ENCODE peak calls at places on chromosome 12, in six cellular contexts. One of them, this sample, is unnamed.

GRCh38 chr12:79925492-79925891 is 9.4 kb downstream of the PPP1R12A start:
- DNase-seq in kidney: no peak
- DNase-seq in heart right ventricle: no peak
- DNase-seq in breast epithelium: no peak
- DNase-seq in adrenal gland: no peak
- DNase-seq in psoas muscle: no peak
- DNase-seq in this sample: no peak

GRCh38 chr12:111424189-111424792 is 18.6 kb downstream of the SH2B3 start:
- DNase-seq in adrenal gland: no peak
- DNase-seq in heart right ventricle: no peak
- DNase-seq in psoas muscle: no peak
- DNase-seq in kidney: no peak
- DNase-seq in breast epithelium: no peak
- DNase-seq in this sample: no peak

GRCh38 chr12:110726018-110726417 is 16.7 kb downstream of the PPP1CC start:
- DNase-seq in kidney: no peak
- DNase-seq in psoas muscle: no peak
- DNase-seq in adrenal gland: no peak
- DNase-seq in heart right ventricle: no peak
- DNase-seq in breast epithelium: no peak
- DNase-seq in this sample: no peak

GRCh38 chr12:129212221-129212630 is 358.9 kb downstream of the GLT1D1 start:
- DNase-seq in adrenal gland: no peak
- DNase-seq in psoas muscle: no peak
- DNase-seq in kidney: no peak
- DNase-seq in breast epithelium: no peak
- DNase-seq in heart right ventricle: no peak
- DNase-seq in this sample: no peak

GRCh38 chr12:79127268-79127895 is 262.8 kb downstream of the SYT1 start:
- DNase-seq in heart right ventricle: no peak
- DNase-seq in kidney: no peak
- DNase-seq in breast epithelium: no peak
- DNase-seq in adrenal gland: no peak
- DNase-seq in psoas muscle: no peak
- DNase-seq in this sample: no peak

GRCh38 chr12:124088232-124088907 is 115.4 kb downstream of the ZNF664 start:
- DNase-seq in breast epithelium: no peak
- DNase-seq in psoas muscle: no peak
- DNase-seq in kidney: no peak
- DNase-seq in heart right ventricle: no peak
- DNase-seq in adrenal gland: no peak
- DNase-seq in this sample: no peak

GRCh38 chr12:12720637-12721250 is 3.6 kb downstream of the CDKN1B start:
- DNase-seq in kidney: no peak
- DNase-seq in psoas muscle: no peak
- DNase-seq in adrenal gland: no peak
- DNase-seq in breast epithelium: no peak
- DNase-seq in heart right ventricle: no peak
- DNase-seq in this sample: no peak

GRCh38 chr12:5898874-5899273 is 46.2 kb downstream of the ANO2 start:
- DNase-seq in kidney: no peak
- DNase-seq in heart right ventricle: no peak
- DNase-seq in breast epithelium: no peak
- DNase-seq in adrenal gland: no peak
- DNase-seq in psoas muscle: no peak
- DNase-seq in this sample: no peak

GRCh38 chr12:14993537-14994266 is 20.9 kb downstream of the PDE6H start:
- DNase-seq in kidney: no peak
- DNase-seq in adrenal gland: no peak
- DNase-seq in breast epithelium: no peak
- DNase-seq in psoas muscle: no peak
- DNase-seq in heart right ventricle: no peak
- DNase-seq in this sample: no peak

GRCh38 chr12:83997425-83997824 is 915.2 kb downstream of the SLC6A15 start:
- DNase-seq in adrenal gland: no peak
- DNase-seq in breast epithelium: no peak
- DNase-seq in heart right ventricle: no peak
- DNase-seq in psoas muscle: no peak
- DNase-seq in kidney: no peak
- DNase-seq in this sample: no peak

GRCh38 chr12:3293013-3293412 is 198.0 kb upstream of the PRMT8 start:
- DNase-seq in kidney: no peak
- DNase-seq in psoas muscle: no peak
- DNase-seq in heart right ventricle: no peak
- DNase-seq in adrenal gland: no peak
- DNase-seq in breast epithelium: no peak
- DNase-seq in this sample: no peak

GRCh38 chr12:109698820-109699219 is 14.8 kb upstream of the FAM222A start:
- DNase-seq in psoas muscle: no peak
- DNase-seq in heart right ventricle: no peak
- DNase-seq in adrenal gland: no peak
- DNase-seq in breast epithelium: no peak
- DNase-seq in kidney: no peak
- DNase-seq in this sample: no peak

GRCh38 chr12:119311897-119312296 is 22.6 kb upstream of the CCDC60 start:
- DNase-seq in kidney: no peak
- DNase-seq in breast epithelium: no peak
- DNase-seq in adrenal gland: no peak
- DNase-seq in psoas muscle: no peak
- DNase-seq in heart right ventricle: no peak
- DNase-seq in this sample: no peak

GRCh38 chr12:46676797-46677520 is 148.8 kb downstream of the SLC38A4 start:
- DNase-seq in psoas muscle: no peak
- DNase-seq in heart right ventricle: no peak
- DNase-seq in breast epithelium: no peak
- DNase-seq in adrenal gland: no peak
- DNase-seq in kidney: no peak
- DNase-seq in this sample: no peak

GRCh38 chr12:17665839-17666238 is 424.2 kb downstream of the RERGL start:
- DNase-seq in breast epithelium: no peak
- DNase-seq in kidney: no peak
- DNase-seq in psoas muscle: no peak
- DNase-seq in adrenal gland: no peak
- DNase-seq in heart right ventricle: no peak
- DNase-seq in this sample: no peak

GRCh38 chr12:57475271-57476161 is 4.2 kb downstream of the ARHGAP9 start:
- DNase-seq in heart right ventricle: no peak
- DNase-seq in kidney: peak; percentile 82
- DNase-seq in adrenal gland: peak; percentile 73
- DNase-seq in psoas muscle: peak; percentile 41
- DNase-seq in breast epithelium: no peak
- DNase-seq in this sample: peak; percentile 82

GRCh38 chr12:54549774-54550451 is 512 bp downstream of the PDE1B start:
- DNase-seq in adrenal gland: no peak
- DNase-seq in breast epithelium: no peak
- DNase-seq in heart right ventricle: no peak
- DNase-seq in psoas muscle: no peak
- DNase-seq in kidney: peak; percentile 73
- DNase-seq in this sample: peak; percentile 77

GRCh38 chr12:8038659-8039114 is 6.2 kb downstream of the FOXJ2 start:
- DNase-seq in heart right ventricle: peak; percentile 67
- DNase-seq in kidney: peak; percentile 85
- DNase-seq in psoas muscle: peak; percentile 58
- DNase-seq in breast epithelium: peak; percentile 71
- DNase-seq in adrenal gland: peak; percentile 90
- DNase-seq in this sample: no peak

GRCh38 chr12:55707841-55708694 is at the start of gene ITGA7:
- DNase-seq in psoas muscle: peak; percentile 78
- DNase-seq in adrenal gland: peak; percentile 50
- DNase-seq in kidney: peak; percentile 90
- DNase-seq in breast epithelium: no peak
- DNase-seq in heart right ventricle: peak; percentile 82
- DNase-seq in this sample: peak; percentile 92

GRCh38 chr12:48197967-48198618 is 5.0 kb downstream of the OR10AD1 start:
- DNase-seq in psoas muscle: peak; percentile 98
- DNase-seq in adrenal gland: peak; percentile 100
- DNase-seq in kidney: peak; percentile 98
- DNase-seq in breast epithelium: peak; percentile 96
- DNase-seq in heart right ventricle: peak; percentile 98
- DNase-seq in this sample: peak; percentile 99

GRCh38 chr12:48198619-48198973 is 4.5 kb downstream of the OR10AD1 start:
- DNase-seq in heart right ventricle: peak; percentile 46
- DNase-seq in adrenal gland: peak; percentile 79
- DNase-seq in breast epithelium: no peak
- DNase-seq in kidney: peak; percentile 75
- DNase-seq in psoas muscle: peak; percentile 65
- DNase-seq in this sample: peak; percentile 91

GRCh38 chr12:48198985-48199384 is 4.1 kb downstream of the OR10AD1 start:
- DNase-seq in psoas muscle: no peak
- DNase-seq in adrenal gland: no peak
- DNase-seq in heart right ventricle: no peak
- DNase-seq in breast epithelium: no peak
- DNase-seq in kidney: no peak
- DNase-seq in this sample: no peak

GRCh38 chr12:48199784-48200198 is 3.3 kb downstream of the OR10AD1 start:
- DNase-seq in kidney: no peak
- DNase-seq in heart right ventricle: no peak
- DNase-seq in breast epithelium: no peak
- DNase-seq in adrenal gland: no peak
- DNase-seq in psoas muscle: no peak
- DNase-seq in this sample: no peak

DNA sequence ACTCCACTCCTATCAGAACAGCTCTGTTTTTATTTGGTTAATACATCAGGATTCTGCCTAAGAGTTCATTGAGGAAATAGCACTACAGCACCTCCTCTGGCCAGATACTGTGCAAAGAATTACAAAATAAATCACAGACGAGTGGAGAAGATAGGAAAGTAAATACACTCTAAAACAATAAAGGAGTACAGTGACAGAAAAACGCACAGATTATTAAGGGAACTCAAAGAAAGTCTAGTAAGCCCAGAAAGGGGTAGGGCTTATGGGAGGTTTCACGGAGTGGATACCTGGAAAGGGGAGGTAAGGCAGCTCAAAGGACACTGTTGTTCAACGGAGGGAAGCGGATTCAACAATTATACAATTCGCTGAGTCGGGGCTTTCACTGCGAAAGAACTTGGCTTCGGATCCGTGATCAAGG is 5.5 kb downstream of the OR10AD1 start:
- DNase-seq in heart right ventricle: no peak
- DNase-seq in breast epithelium: no peak
- DNase-seq in psoas muscle: no peak
- DNase-seq in adrenal gland: no peak
- DNase-seq in kidney: no peak
- DNase-seq in this sample: no peak
- H3K27ac ChIP-seq in heart right ventricle: peak overlapping the region; percentile 98
- H3K27ac ChIP-seq in breast epithelium: peak overlapping the region; percentile 99
- H3K27ac ChIP-seq in psoas muscle: peak overlapping the region; percentile 96
- H3K27ac ChIP-seq in adrenal gland: peak overlapping the region; percentile 99
- H3K27ac ChIP-seq in kidney: peak overlapping the region; percentile 94
- H3K27ac ChIP-seq in this sample: peak overlapping the region; percentile 99

GRCh38 chr12:70353780-70354640 is 12.1 kb upstream of the KCNMB4 start:
- DNase-seq in psoas muscle: no peak
- DNase-seq in breast epithelium: no peak
- DNase-seq in heart right ventricle: no peak
- DNase-seq in adrenal gland: no peak
- DNase-seq in kidney: no peak
- DNase-seq in this sample: no peak
- H3K27ac ChIP-seq in psoas muscle: no peak overlapping the region
- H3K27ac ChIP-seq in breast epithelium: no peak overlapping the region
- H3K27ac ChIP-seq in heart right ventricle: no peak overlapping the region
- H3K27ac ChIP-seq in adrenal gland: no peak overlapping the region
- H3K27ac ChIP-seq in kidney: no peak overlapping the region
- H3K27ac ChIP-seq in this sample: peak overlapping the region; percentile 47

DNA sequence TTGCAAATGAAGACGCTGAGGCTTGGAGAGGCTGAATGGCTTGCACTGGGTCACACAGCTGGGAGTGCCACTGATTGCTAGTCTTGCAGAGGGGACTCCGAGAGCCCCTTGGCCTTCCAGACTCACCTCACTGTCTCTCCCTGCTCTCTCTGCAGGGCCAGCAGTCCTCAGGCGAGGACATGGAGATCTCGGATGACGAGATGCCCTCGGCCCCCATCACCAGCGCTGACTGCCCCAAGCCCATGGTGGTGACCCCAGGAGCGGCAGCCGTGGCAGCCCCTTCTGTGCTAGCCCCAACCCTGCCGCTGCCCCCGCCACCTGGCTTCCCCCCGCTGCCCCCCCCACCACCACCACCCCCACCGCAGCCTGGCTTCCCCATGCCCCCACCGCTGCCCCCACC is 10.1 kb downstream of the SETD1B start:
- DNase-seq in breast epithelium: no peak
- DNase-seq in adrenal gland: no peak
- DNase-seq in kidney: no peak
- DNase-seq in psoas muscle: no peak
- DNase-seq in heart right ventricle: no peak
- DNase-seq in this sample: peak; percentile 72
- H3K27ac ChIP-seq in breast epithelium: no peak overlapping the region
- H3K27ac ChIP-seq in adrenal gland: no peak overlapping the region
- H3K27ac ChIP-seq in kidney: no peak overlapping the region
- H3K27ac ChIP-seq in psoas muscle: no peak overlapping the region
- H3K27ac ChIP-seq in heart right ventricle: no peak overlapping the region
- H3K27ac ChIP-seq in this sample: peak overlapping the region; percentile 78

DNA sequence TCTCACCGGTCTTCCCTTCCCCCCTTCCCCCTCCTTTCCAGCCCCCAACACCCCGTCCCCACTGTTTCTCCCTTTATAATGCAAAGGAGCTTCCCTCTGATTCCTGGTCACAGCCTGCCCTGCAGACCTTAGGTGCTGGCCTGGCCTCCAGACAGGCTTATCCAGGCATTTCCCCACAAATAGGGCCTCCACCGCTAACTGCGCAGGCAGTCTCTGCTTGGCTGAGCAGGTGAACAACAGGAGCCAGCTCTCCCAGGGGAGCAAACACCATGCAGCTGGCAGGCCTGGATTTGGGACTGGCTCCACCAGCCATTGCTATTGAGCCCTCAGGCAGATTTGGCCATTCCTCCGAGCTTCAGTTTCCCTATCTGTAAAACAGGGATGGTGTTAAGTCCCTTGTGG is 46.0 kb downstream of the SMIM41 start:
- DNase-seq in breast epithelium: peak; percentile 57
- DNase-seq in adrenal gland: no peak
- DNase-seq in kidney: peak; percentile 82
- DNase-seq in heart right ventricle: no peak
- DNase-seq in psoas muscle: no peak
- DNase-seq in this sample: peak; percentile 59
- H3K27ac ChIP-seq in breast epithelium: peak overlapping the region; percentile 82
- H3K27ac ChIP-seq in adrenal gland: no peak overlapping the region
- H3K27ac ChIP-seq in kidney: peak overlapping the region; percentile 47
- H3K27ac ChIP-seq in heart right ventricle: peak overlapping the region; percentile 85
- H3K27ac ChIP-seq in psoas muscle: no peak overlapping the region
- H3K27ac ChIP-seq in this sample: peak overlapping the region; percentile 64

This sample was measured in spleen.